ENCODE peak calls at places on chromosomes 3 and 15, in four cellular contexts. H is ovary, X is vagina, S is mammary epithelial cell. P is an unnamed sample.

GRCh38 chr3:149630806-149631205 is 27.0 kb downstream of the WWTR1 start:
- DNase-seq in X (no peak), H (no peak), S (no peak), P (no peak)

GRCh38 chr3:45309876-45310275 is 78.5 kb upstream of the LARS2 start:
- DNase-seq in S (no peak), X (peak), H (no peak), P (no peak)

GRCh38 chr3:175338775-175339535 is 479.8 kb downstream of the NAALADL2 start:
- DNase-seq in X (no peak), H (no peak), S (peak), P (no peak)

GRCh38 chr15:71114887-71115566 is at the start of gene THSD4:
- DNase-seq in H (peak), S (peak), X (no peak), P (peak)

GRCh38 chr15:35279811-35280210 is 194.7 kb upstream of the NANOGP8 start:
- DNase-seq in X (no peak), S (peak), H (no peak), P (no peak)

GRCh38 chr15:74614744-74615312 is 808 bp upstream of the CLK3 start:
- DNase-seq in S (peak), X (no peak), H (peak), P (no peak)

GRCh38 chr3:120678331-120678845 is 3.7 kb downstream of the HGD start:
- DNase-seq in X (no peak), H (peak), S (peak), P (no peak)

GRCh38 chr3:61897848-61898247 is 336.5 kb downstream of the PTPRG start:
- DNase-seq in H (no peak), X (no peak), S (no peak), P (no peak)

GRCh38 chr3:27758083-27758482 is 36.0 kb upstream of the EOMES start:
- DNase-seq in S (peak), H (no peak), X (no peak), P (no peak)

GRCh38 chr15:32825219-32825618 is 107.4 kb downstream of the GREM1 start:
- DNase-seq in X (no peak), S (no peak), H (no peak), P (no peak)

GRCh38 chr3:48681541-48681880 is 4.2 kb downstream of the NCKIPSD start:
- DNase-seq in X (no peak), S (no peak), H (no peak), P (no peak)

GRCh38 chr15:42502472-42502871 is 7.0 kb downstream of the SNAP23 start:
- DNase-seq in H (no peak), X (no peak), S (no peak), P (no peak)

GRCh38 chr3:36597422-36597821 is 166.9 kb downstream of the DCLK3 start:
- DNase-seq in X (no peak), H (no peak), S (peak), P (no peak)

GRCh38 chr3:129030611-129031010 is 29.5 kb downstream of the EFCC1 start:
- DNase-seq in S (no peak), H (no peak), X (no peak), P (no peak)

GRCh38 chr3:181773921-181774320 is 62.2 kb downstream of the SOX2 start:
- DNase-seq in H (no peak), S (no peak), X (no peak), P (no peak)

GRCh38 chr3:147483145-147483544 is 74.0 kb downstream of the ZIC1 start:
- DNase-seq in S (no peak), H (no peak), X (no peak), P (no peak)

GRCh38 chr3:138921316-138922292 is 25.3 kb downstream of the FOXL2 start:
- DNase-seq in S (peak), X (no peak), H (no peak), P (no peak)

GRCh38 chr15:48890375-48890972 is 12.5 kb downstream of the EID1 start:
- DNase-seq in S (no peak), X (no peak), H (no peak), P (no peak)

GRCh38 chr15:91857772-91858171 is 4.3 kb downstream of the SLCO3A1 start:
- DNase-seq in H (no peak), S (no peak), X (no peak), P (peak)

GRCh38 chr3:170057550-170057949 is 19.8 kb downstream of the GPR160 start:
- DNase-seq in H (no peak), S (no peak), X (no peak), P (no peak)

GRCh38 chr3:14422016-14422963 is 19.9 kb downstream of the SLC6A6 start:
- DNase-seq in S (no peak), X (no peak), H (no peak), P (no peak)

GRCh38 chr3:14425574-14426304 is 23.3 kb downstream of the SLC6A6 start:
- DNase-seq in S (no peak), H (no peak), X (no peak), P (no peak)

GRCh38 chr3:14424711-14425573 is 22.5 kb downstream of the SLC6A6 start:
- DNase-seq in X (no peak), H (no peak), S (no peak), P (no peak)

GRCh38 chr3:14423963-14424362 is 21.6 kb downstream of the SLC6A6 start:
- DNase-seq in H (no peak), S (no peak), X (no peak), P (peak)

DNA sequence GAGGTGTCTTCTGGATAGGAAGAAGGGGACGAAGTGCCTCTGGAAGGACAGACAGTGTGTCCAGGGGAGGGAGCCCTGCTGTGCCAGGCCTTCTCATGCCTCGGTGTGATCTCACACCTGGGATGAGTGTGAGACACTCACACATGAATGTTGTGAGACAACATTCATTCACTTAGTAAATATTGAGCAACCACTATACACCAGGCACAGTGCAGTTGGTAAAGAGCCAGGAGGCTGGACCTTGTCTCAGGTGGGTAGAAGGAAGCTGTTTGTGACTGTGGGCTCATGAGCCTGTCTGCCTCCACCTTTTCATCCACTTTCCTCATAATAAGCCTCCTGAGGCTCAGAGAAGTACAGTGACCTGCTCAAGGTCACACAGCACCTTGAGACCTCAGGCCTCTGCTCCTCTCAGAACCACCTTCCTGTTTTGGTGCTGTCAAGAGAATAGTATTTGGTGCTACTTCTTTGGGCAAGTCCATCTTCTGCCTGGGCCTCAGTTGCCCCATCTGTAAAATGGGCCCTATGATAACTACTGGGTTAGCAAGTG is 20.9 kb downstream of the SLC6A6 start:
- DNase-seq in H (no peak), X (no peak), S (peak), P (no peak)
- TF ChIP-seq CTCF in H (no peak), X (no peak), S (no peak), P (no peak)

DNA sequence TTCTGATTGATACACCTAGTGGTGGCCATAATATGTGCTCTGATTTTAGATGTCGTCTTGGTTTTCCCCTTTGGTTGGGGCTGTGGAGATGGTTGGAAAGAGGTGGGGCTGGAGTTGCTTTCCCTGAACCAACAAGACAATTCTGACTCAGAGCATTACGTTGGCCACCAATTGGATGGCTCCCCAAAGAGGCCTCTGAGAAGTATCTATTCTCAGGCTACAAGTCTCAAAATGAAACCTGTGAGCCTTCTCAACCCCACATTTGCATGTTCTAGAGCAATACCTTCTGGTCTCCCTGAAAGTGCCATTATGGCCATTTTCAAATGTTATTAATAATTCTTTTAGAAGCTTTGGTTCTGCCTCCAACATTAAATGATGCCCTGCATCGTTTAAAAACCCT is 188.4 kb upstream of the WNT5A start:
- DNase-seq in X (no peak), S (no peak), H (no peak), P (peak)
- TF ChIP-seq CTCF in X (no peak), S (no peak), H (no peak), P (no peak)

GRCh38 chr15:97979131-97979502 is 18.6 kb downstream of the ARRDC4 start:
- DNase-seq in X (no peak), S (no peak), H (no peak), P (no peak)

GRCh38 chr15:97978408-97979130 is 18.1 kb downstream of the ARRDC4 start:
- DNase-seq in H (no peak), S (no peak), X (no peak), P (no peak)

GRCh38 chr15:97976766-97977503 is 16.4 kb downstream of the ARRDC4 start:
- DNase-seq in S (peak), X (no peak), H (no peak), P (no peak)

GRCh38 chr15:97976129-97976528 is 15.6 kb downstream of the ARRDC4 start:
- DNase-seq in S (no peak), X (no peak), H (no peak), P (no peak)

DNA sequence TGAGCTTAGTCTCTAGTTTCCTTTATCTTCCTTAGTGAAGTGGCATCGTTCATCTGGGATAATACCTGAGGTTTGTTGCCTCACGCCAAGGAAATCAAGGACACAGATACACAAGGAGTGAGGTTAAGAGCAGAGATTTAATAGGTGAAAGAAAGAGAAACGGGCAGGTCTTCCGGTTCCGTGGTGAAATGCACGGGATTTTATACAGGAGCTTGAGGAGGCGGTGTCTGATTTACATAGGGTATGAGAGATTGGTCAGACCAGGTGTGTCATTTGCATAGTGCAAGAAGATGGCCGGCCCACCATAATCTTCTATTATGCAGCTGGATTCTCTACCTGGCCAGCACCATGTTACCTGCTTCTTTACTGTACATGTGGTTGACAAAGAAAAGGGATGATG is 17.2 kb downstream of the ARRDC4 start:
- DNase-seq in X (no peak), S (peak), H (no peak), P (no peak)
- TF ChIP-seq CTCF in X (no peak), S (no peak), H (no peak), P (no peak)

GRCh38 chr3:53677406-53677805 is 168.8 kb downstream of the CHDH start:
- DNase-seq in H (no peak), S (no peak), X (no peak), P (peak)
- TF ChIP-seq CTCF in H (no peak), S (peak), X (no peak), P (peak)

DNA sequence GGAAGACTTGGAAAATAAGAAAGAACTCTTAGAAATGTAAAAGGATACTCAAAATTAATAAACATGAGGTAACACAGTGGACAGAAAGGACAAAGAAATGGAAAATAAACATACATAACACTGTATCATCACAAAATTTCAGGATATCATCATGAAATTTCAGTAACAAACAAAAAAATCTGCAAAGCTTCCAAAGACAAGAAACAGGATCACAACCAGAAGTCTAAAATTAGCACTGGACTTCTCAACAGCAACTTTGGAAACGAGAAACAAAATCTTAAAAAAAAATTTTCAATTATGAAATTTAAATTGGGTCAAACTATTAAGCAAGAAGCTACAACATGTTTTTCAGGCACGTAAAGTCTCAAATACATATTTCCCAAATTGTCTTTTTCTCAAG is 238.8 kb downstream of the STAG1 start:
- DNase-seq in H (no peak), S (no peak), X (no peak), P (no peak)
- TF ChIP-seq CTCF in H (no peak), S (no peak), X (no peak), P (no peak)

DNA sequence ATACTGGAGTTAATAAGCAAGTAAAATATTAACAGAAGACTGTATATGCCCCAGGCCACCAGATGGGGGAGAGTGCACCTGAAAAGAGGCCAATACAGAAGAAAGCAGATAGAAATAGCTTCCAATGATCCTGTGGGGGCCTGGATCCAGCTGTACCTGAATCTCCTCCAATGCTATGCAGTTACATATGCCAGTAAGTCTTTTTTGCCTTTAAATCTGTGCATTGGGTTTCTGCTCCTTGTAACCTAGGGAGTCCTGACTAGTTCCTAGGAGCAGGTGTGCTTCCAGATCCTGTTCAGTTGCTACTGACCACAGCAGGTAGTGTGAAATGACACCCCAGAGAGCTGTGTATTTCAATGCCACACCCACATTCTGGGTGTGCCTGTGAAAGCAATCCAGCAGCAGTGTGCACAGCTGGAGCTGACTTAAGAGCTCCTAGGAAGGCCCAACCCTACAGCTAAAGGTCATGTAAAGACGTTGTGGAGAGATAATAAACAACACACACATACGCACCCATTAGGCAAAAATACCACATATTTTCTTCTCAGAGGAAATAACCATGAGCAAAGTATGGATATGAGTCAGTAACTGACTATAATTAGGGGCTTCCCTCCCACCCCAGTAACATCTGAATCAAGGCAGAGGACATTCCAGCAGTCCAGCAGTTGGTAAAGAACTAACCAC is 62.2 kb upstream of the AKAP13 start:
- DNase-seq in H (no peak), S (peak), X (no peak), P (peak)
- TF ChIP-seq CTCF in H (no peak), S (no peak), X (no peak), P (no peak)

DNA sequence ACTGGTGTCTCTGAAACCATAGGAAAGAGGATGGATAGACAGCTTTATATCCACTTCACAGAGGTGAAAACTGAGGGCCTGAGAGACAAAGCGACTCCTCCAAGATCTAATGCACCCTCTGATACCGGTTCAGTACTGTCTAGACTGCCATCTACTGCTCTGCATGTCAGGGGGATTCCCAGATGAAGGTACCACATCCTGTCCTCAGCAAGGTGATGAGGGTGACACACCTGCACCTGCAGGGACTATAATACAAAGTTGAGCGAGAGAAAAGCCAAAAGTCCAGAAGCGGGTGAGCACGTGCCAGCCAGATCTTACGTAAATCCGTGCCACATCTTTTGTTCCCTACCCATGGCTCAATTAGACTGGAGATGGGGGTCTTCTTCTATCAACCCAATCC is 32.5 kb upstream of the HES1 start:
- DNase-seq in H (no peak), X (no peak), S (peak), P (peak)
- TF ChIP-seq CTCF in H (no peak), X (no peak), S (no peak), P (peak)

DNA sequence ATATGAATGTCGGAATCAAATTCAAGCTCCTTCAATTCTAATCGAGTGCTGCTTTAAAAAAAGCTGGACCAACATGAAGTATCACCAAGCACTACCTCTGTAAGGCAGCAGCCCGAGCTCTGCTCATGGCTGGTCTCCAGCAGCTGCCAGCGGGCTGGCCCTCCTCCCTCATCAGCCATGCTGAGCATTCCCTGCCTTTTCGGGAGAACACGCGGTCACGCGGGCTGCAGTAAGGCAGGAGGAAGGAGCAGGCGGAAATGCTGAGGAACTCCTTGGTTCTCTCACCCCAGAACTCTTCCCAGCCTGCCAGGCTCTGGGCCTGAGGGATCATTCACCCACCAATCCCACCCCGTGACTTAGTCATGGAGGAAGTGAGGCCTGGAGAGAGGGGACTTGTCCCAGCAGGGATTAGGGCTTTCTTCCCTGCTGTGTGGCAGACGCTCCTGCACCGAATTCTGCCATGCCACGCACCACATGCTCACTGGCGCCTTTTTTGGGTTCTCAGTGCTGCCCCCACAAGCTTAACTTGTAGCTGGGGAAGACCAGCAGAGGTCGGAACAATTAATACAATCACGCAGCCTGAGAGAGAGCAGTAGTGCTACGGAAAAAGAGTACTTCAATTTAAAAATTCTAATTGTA is 42.9 kb upstream of the RPL32 start:
- DNase-seq in X (no peak), S (no peak), H (no peak), P (no peak)
- TF ChIP-seq CTCF in X (no peak), S (no peak), H (no peak), P (no peak)

DNA sequence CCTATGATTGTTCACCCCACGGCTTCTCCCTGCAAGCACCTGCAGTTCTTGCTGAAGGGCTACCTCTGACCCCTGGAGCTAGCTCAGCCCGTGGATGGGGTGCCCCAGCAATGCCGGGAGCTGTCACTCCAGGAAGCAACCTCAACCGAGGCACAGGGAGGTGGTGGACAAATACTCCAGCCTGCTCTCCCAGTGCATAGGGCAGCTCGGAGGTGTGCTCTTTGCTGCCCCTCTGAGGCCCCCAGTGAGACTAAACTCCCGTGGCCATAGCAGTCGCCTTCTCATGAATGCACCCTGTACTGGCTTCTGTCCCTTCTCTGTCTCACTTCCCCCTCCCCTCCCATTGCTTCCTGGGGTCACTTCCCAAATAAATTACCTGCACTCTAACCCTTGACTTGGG is 48.5 kb downstream of the LINGO1 start:
- DNase-seq in S (no peak), H (no peak), X (no peak), P (no peak)
- TF ChIP-seq CTCF in S (no peak), H (no peak), X (no peak), P (peak)

DNA sequence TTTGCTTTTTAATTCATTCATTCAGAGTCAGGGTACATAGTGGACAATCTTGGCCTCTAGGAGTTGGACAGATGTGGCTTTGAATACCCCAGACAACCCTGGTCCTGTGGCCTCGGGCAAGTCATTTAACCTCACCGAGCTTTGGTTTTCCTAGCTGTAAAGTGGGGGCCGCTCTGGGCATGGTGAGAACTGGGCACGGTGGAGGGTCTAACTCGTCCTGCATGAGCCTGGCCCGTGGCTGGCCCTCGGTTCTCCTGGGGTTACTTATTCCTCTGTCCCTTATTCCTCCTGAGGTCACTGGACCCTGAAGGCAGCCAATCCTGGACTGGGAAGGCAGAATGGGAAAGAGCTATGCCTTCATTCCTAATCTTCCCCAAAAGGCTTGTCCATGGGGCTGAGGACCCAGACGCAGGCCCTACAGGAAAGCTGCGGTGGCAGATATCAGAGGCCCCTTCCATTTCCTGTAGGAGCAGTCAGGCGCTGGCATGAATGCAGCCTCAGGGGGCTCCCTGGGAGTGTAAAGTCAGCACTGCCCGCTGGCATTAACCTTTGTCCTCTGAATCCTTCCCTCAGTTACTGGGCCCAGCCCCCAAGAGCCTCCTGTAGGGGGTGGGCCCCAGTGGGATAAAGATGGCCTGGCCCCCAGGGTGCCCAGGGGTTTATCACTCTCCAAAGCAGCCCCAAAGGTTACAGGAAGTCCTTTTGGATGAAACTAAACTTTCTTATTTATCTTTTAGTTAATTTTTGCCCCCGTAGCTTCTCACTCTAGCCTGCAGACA is 17.9 kb upstream of the SEC13 start:
- DNase-seq in H (no peak), X (no peak), S (no peak), P (no peak)
- TF ChIP-seq CTCF in H (no peak), X (no peak), S (no peak), P (no peak)